ENCODE peak calls at places on chromosome 9, in five cellular contexts. N is endothelial cell of umbilical vein, U is transverse colon, V is SK-N-SH, P is H1. Q is an unnamed sample.

GRCh38 chr9:131091352-131091992 is 4.9 kb upstream of the AIF1L start:
- DNase-seq in N (no peak), U (no peak), P (no peak), V (no peak), Q (no peak)

GRCh38 chr9:104279535-104280215 is 185.6 kb downstream of the SMC2 start:
- DNase-seq in V (no peak), P (no peak), U (no peak), N (peak; percentile 37), Q (no peak)

GRCh38 chr9:83670381-83670780 is 37.4 kb downstream of the UBQLN1 start:
- DNase-seq in P (no peak), V (no peak), U (no peak), N (no peak), Q (no peak)

GRCh38 chr9:123973590-123974223 is 37.9 kb upstream of the LHX2 start:
- DNase-seq in N (no peak), P (no peak), U (no peak), V (no peak), Q (no peak)

GRCh38 chr9:26725573-26725972 is 167.0 kb downstream of the CAAP1 start:
- DNase-seq in N (no peak), V (no peak), P (no peak), U (no peak), Q (no peak)

GRCh38 chr9:97617939-97618416 is 15.2 kb downstream of the TSTD2 start:
- DNase-seq in U (no peak), V (no peak), P (no peak), N (no peak), Q (no peak)

GRCh38 chr9:107378031-107378430 is 95.0 kb downstream of the RAD23B start:
- DNase-seq in N (no peak), V (no peak), P (no peak), U (no peak), Q (no peak)

GRCh38 chr9:76560481-76560891 is 101.5 kb downstream of the GCNT1 start:
- DNase-seq in U (peak; percentile 67), N (no peak), V (no peak), P (no peak), Q (no peak)

GRCh38 chr9:124272118-124272517 is 14.4 kb downstream of the NEK6 start:
- DNase-seq in U (no peak), P (no peak), V (no peak), N (no peak), Q (no peak)

GRCh38 chr9:109118802-109119438 is 827 bp downstream of the TMEM245 start:
- DNase-seq in U (no peak), N (peak; percentile 41), P (no peak), V (no peak), Q (no peak)

GRCh38 chr9:96251451-96251850 is 50.5 kb downstream of the HSD17B3 start:
- DNase-seq in V (no peak), N (no peak), U (no peak), P (no peak), Q (no peak)

GRCh38 chr9:116644099-116644688 is 42.9 kb upstream of the TRIM32 start:
- DNase-seq in P (no peak), N (no peak), V (no peak), U (no peak), Q (no peak)

GRCh38 chr9:69397384-69398214 is 72.6 kb downstream of the ENTREP1 start:
- DNase-seq in U (no peak), N (no peak), P (no peak), V (no peak), Q (no peak)

GRCh38 chr9:17063535-17064135 is 71.2 kb upstream of the CNTLN start:
- DNase-seq in U (no peak), N (peak; percentile 61), V (peak; percentile 56), P (no peak), Q (no peak)

GRCh38 chr9:99782962-99783718 is 38.5 kb upstream of the NR4A3 start:
- DNase-seq in P (no peak), V (no peak), U (no peak), N (no peak), Q (no peak)

GRCh38 chr9:26077860-26078259 is 399.6 kb upstream of the TUSC1 start:
- DNase-seq in P (no peak), N (no peak), V (no peak), U (no peak), Q (no peak)

GRCh38 chr9:95104966-95105365 is 212.5 kb downstream of the FANCC start:
- DNase-seq in U (no peak), N (no peak), P (no peak), V (no peak), Q (no peak)

GRCh38 chr9:127108182-127108876 is 14.1 kb downstream of the ANGPTL2 start:
- DNase-seq in U (no peak), V (no peak), N (no peak), P (no peak), Q (no peak)

GRCh38 chr9:486156-486555 is 271.5 kb downstream of the DOCK8 start:
- DNase-seq in U (no peak), P (no peak), V (no peak), N (no peak), Q (no peak)

GRCh38 chr9:487429-487828 is 272.8 kb downstream of the DOCK8 start:
- DNase-seq in U (no peak), V (no peak), P (no peak), N (no peak), Q (no peak)

GRCh38 chr9:488448-488847 is 273.8 kb downstream of the DOCK8 start:
- DNase-seq in N (no peak), P (no peak), U (no peak), V (no peak), Q (no peak)

GRCh38 chr9:494764-495163 is 280.1 kb downstream of the DOCK8 start:
- DNase-seq in U (no peak), N (no peak), P (no peak), V (no peak), Q (no peak)

DNA sequence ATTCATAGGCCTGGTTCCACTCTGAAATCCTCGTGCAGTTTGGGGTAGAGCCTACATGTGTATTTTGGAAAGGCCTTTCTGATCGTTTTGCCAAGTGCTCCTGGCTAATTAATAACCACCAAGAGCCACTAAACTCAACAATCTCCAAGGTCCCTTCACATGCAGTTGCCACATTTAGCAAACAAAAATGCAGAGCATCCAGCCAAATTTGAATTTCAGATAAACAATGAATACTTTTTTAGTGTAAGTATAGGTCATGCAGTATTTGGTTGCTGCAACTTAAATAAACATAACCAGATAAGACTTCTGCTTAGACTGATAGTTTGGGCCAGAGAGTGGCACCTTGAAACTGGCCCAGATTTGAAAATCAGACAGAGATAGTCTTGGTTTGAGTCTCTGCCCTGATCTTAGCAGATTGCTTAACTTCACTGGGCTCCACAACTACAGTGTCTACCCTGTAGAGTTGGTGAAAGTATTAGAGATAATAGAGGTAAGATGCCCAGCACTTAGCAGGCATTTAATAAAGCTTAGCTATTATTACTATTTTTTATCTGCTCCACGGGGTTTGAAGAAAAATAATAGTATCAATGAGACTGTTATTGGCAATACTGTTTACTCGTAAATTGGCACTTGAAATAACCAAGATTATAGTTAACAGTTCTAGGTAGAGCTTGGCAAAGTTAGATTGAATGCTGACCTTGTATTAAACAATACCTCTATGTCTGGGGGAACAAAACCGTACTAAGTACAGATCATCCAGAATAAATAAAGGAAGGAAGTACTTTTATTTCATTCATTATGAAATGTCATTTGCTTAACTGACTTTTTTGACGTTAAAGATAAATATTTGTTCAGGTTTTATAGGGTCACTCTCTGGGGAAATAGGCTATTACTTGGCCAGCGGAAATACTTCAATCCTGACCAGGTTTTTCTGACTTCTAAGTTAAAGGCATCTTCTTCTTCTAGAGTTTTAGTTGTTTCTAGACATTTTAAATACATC is 274.8 kb downstream of the DOCK8 start:
- DNase-seq in U (no peak), P (no peak), V (no peak), N (peak; percentile 22), Q (no peak)
- TF ChIP-seq POLR2AphosphoS5 in U (no peak), P (no peak), V (no peak), N (no peak), Q (no peak)

GRCh38 chr9:120698766-120699165 is 15.5 kb downstream of the MEGF9 start:
- DNase-seq in V (peak; percentile 26), U (no peak), N (peak; percentile 54), P (no peak), Q (no peak)

GRCh38 chr9:120702075-120702474 is 12.2 kb downstream of the MEGF9 start:
- DNase-seq in N (no peak), P (no peak), U (no peak), V (no peak), Q (no peak)

GRCh38 chr9:120705174-120705573 is 9.1 kb downstream of the MEGF9 start:
- DNase-seq in N (no peak), U (no peak), V (no peak), P (no peak), Q (no peak)

GRCh38 chr9:120697448-120697847 is 16.8 kb downstream of the MEGF9 start:
- DNase-seq in V (no peak), U (no peak), P (no peak), N (no peak), Q (no peak)

GRCh38 chr9:120701248-120701647 is 13.0 kb downstream of the MEGF9 start:
- DNase-seq in P (no peak), N (no peak), V (no peak), U (no peak), Q (no peak)
- H3K4me1 ChIP-seq in P (no peaks in the 10 kb centered on the region), N (peaks cover 4% of the 10 kb centered on the region), V (peaks cover 23% of the 10 kb centered on the region), U (no peaks in the 10 kb centered on the region), Q (peaks cover 6% of the 10 kb centered on the region)

DNA sequence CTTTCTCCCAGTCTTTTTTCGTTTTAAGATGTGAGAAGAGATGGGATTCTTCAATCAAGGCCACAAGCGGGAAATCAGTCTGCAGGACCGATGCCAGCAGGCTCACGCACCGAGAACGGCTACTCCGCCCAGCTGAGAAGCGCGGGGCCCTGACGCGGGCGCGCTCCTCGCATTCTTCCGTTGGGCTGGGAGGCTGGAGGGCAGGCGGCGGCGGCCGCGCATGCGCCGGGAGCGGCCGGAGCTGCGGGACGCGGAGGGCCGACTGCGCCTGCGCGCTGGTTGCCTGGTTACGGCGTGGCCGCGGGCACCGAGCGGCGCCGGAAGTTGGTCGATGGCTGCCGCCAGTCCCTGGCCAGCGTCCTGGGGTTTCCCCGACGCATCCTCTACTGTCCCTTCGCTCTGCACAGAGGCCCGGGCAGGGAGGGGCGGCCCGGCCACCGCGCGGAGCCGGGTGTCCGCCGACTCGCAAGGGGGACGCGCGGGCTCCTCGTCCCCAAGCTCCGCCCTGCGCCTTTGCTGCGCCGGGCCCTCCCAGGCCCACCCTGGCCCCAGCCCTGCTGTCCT is 831 bp upstream of the SEC16A start:
- DNase-seq in N (peak; percentile 92), U (peak; percentile 95), V (peak; percentile 96), P (peak; percentile 67), Q (no peak)
- TF ChIP-seq POLR2AphosphoS5 in N (peak; percentile 14), U (peak; percentile 35), V (peak; percentile 79), P (peak; percentile 88), Q (peak; percentile 70)

GRCh38 chr9:78006734-78007133 is 24.9 kb downstream of the GNAQ start:
- DNase-seq in U (no peak), P (no peak), N (no peak), V (no peak), Q (no peak)

GRCh38 chr9:78011037-78011436 is 20.6 kb downstream of the GNAQ start:
- DNase-seq in P (no peak), U (no peak), N (no peak), V (no peak), Q (no peak)

GRCh38 chr9:78010419-78010818 is 21.2 kb downstream of the GNAQ start:
- DNase-seq in V (no peak), U (no peak), P (no peak), N (peak; percentile 46), Q (no peak)

GRCh38 chr9:78005231-78006002 is 26.2 kb downstream of the GNAQ start:
- DNase-seq in V (no peak), N (no peak), U (no peak), P (no peak), Q (no peak)

DNA sequence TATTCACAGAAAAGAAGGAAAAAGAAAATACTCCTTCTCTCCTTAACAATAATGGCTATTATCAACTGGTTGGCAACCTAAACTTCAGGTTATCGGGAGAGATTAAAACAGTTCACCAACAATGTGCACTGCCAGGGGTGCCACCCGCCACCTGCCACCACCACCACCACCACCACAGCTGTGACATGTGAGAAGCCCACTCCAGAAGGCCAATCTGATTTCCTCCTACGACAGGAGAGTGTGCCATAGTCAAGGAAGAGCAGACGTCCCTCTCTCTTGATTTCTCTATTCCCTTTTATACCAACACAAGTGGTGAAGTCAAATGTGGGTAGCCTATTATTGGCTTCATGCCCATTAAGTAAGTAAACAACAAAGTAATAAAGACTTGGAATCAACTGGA is 22.5 kb downstream of the GNAQ start:
- DNase-seq in P (no peak), V (no peak), U (no peak), N (no peak), Q (no peak)
- H3K4me1 ChIP-seq in P (no peaks in the 10 kb centered on the region), V (peaks cover 32% of the 10 kb centered on the region), U (peaks cover 49% of the 10 kb centered on the region), N (peaks cover 22% of the 10 kb centered on the region), Q (peaks cover 36% of the 10 kb centered on the region)